ENCODE peak calls at places on chromosome 2, in four cellular contexts. One of them, this sample, is unnamed.

GRCh38 chr2:134782792-134783191 is 55.6 kb upstream of the ACMSD start:
- DNase-seq in HepG2: peak; percentile 73
- DNase-seq in WTC11: no peak
- DNase-seq in K562: no peak
- DNase-seq in this sample: no peak

GRCh38 chr2:27095745-27096651 is 9.4 kb downstream of the KHK start:
- DNase-seq in HepG2: peak; percentile 97
- DNase-seq in WTC11: peak; percentile 59
- DNase-seq in K562: peak; percentile 77
- DNase-seq in this sample: peak; percentile 80

GRCh38 chr2:120461546-120462537 is 115.9 kb downstream of the INHBB start:
- DNase-seq in HepG2: no peak
- DNase-seq in WTC11: no peak
- DNase-seq in K562: no peak
- DNase-seq in this sample: no peak

GRCh38 chr2:43818761-43819160 is 19.9 kb downstream of the ABCG5 start:
- DNase-seq in HepG2: no peak
- DNase-seq in WTC11: no peak
- DNase-seq in K562: peak; percentile 27
- DNase-seq in this sample: peak; percentile 35

GRCh38 chr2:102453497-102453896 is 19.5 kb upstream of the SLC9A4 start:
- DNase-seq in HepG2: no peak
- DNase-seq in WTC11: no peak
- DNase-seq in K562: no peak
- DNase-seq in this sample: no peak

GRCh38 chr2:16773080-16773713 is 107.6 kb upstream of the CYRIA start:
- DNase-seq in HepG2: peak; percentile 43
- DNase-seq in WTC11: peak; percentile 45
- DNase-seq in K562: peak; percentile 52
- DNase-seq in this sample: peak; percentile 31

GRCh38 chr2:216017365-216017764 is 4.0 kb upstream of the MREG start:
- DNase-seq in HepG2: no peak
- DNase-seq in WTC11: no peak
- DNase-seq in K562: no peak
- DNase-seq in this sample: peak; percentile 16

GRCh38 chr2:183935005-183935404 is 663.3 kb upstream of the ZNF804A start:
- DNase-seq in HepG2: no peak
- DNase-seq in WTC11: no peak
- DNase-seq in K562: no peak
- DNase-seq in this sample: no peak

GRCh38 chr2:232418466-232419244 is 12.0 kb downstream of the ALPG start:
- DNase-seq in HepG2: no peak
- DNase-seq in WTC11: peak; percentile 57
- DNase-seq in K562: no peak
- DNase-seq in this sample: no peak

GRCh38 chr2:27211241-27211942 is 449 bp upstream of the ATRAID start:
- DNase-seq in HepG2: no peak
- DNase-seq in WTC11: peak; percentile 78
- DNase-seq in K562: peak; percentile 48
- DNase-seq in this sample: peak; percentile 43

GRCh38 chr2:112916145-112916571 is 5.2 kb downstream of the IL37 start:
- DNase-seq in HepG2: no peak
- DNase-seq in WTC11: no peak
- DNase-seq in K562: no peak
- DNase-seq in this sample: no peak

GRCh38 chr2:64957114-64957903 is 31.9 kb upstream of the SLC1A4 start:
- DNase-seq in HepG2: no peak
- DNase-seq in WTC11: no peak
- DNase-seq in K562: no peak
- DNase-seq in this sample: no peak

GRCh38 chr2:100818606-100819364 is 1.2 kb upstream of the NPAS2 start:
- DNase-seq in HepG2: peak; percentile 78
- DNase-seq in WTC11: peak; percentile 73
- DNase-seq in K562: no peak
- DNase-seq in this sample: peak; percentile 62

GRCh38 chr2:40127890-40128548 is 323.9 kb downstream of the SLC8A1 start:
- DNase-seq in HepG2: no peak
- DNase-seq in WTC11: no peak
- DNase-seq in K562: no peak
- DNase-seq in this sample: no peak

DNA sequence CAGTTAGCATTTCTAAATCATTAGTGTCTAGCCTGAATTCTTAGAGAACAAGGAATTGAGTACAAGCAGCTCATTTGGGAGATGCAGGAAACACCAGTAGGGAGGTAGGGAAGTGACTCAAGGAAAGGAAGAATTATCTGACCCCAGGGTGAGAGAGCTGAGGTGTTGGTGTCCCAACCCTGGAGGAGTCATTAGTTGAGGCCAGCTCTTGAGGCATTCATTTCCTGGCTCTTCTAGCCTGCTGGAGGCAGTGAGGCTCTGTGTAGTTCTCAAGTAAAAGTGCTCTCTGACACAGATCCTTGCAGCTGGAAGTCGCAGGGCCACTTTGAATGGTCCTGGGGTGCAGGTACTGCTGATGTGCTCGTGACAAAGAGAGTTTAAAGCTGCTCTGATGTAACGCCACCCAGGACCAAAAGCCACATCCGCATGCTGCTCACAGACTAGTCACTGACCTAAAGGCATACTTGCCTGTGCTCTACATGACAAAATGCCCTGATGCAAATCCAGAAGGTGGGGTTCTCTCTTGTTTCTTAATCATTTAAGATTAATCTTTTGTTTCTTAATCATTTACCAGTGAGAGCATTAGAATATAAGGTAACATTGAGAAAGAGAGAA is 299.5 kb upstream of the LYPD1 start:
- DNase-seq in HepG2: no peak
- DNase-seq in WTC11: no peak
- DNase-seq in K562: no peak
- DNase-seq in this sample: no peak
- TF ChIP-seq NR3C1 in HepG2: no peak
- TF ChIP-seq NR3C1 in WTC11: no peak
- TF ChIP-seq NR3C1 in K562: no peak
- TF ChIP-seq NR3C1 in this sample: no peak

DNA sequence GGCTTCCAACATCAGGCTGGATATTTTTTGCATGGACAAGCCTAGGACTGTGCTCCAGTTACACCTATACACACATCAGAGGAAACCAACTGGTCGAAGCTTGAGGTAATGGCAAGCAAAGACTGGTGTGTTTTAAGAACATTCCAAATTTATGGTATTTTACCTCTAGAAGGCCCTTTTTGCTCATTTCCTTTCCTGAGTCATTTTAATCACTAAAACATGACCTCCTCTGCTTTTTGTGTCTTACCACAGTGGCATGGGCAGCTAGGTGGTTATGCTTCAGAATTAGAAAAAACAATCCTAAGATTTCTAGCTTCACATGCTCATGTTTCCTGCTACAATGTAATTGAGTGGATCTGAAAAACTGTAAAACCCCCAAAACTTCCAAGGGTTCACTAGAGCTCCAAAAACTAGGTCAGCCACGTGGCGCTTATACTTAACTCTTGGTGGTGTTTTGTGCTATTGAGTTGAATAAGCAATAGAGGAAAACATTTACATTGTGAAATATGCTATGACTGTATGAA is 30.6 kb upstream of the CHRNA1 start:
- DNase-seq in HepG2: no peak
- DNase-seq in WTC11: no peak
- DNase-seq in K562: no peak
- DNase-seq in this sample: no peak
- TF ChIP-seq HMGXB4 in HepG2: no peak
- TF ChIP-seq HMGXB4 in WTC11: no peak
- TF ChIP-seq HMGXB4 in K562: no peak
- TF ChIP-seq HMGXB4 in this sample: no peak

DNA sequence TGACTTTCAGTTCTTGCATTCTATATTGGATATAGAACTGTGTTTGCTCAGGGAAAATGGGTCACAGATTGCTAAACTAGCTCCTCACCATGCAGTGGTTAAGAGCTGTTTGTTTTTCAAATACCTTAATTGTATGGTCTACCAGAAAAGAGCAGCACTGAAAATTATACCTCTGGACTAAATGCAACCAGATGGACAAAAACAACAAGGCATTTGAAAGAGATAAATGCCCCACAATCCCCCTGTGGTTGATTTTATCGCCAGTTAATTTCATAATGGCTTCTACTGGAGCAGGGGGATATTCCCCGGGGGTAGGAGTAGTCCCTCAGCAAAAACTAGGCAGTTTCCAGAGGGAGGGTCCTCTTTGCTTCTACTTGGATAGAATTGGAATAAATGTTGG is 267.9 kb upstream of the TNP1 start:
- DNase-seq in HepG2: no peak
- DNase-seq in WTC11: no peak
- DNase-seq in K562: no peak
- DNase-seq in this sample: no peak
- TF ChIP-seq JUN in HepG2: no peak
- TF ChIP-seq JUN in WTC11: no peak
- TF ChIP-seq JUN in K562: no peak
- TF ChIP-seq JUN in this sample: no peak

DNA sequence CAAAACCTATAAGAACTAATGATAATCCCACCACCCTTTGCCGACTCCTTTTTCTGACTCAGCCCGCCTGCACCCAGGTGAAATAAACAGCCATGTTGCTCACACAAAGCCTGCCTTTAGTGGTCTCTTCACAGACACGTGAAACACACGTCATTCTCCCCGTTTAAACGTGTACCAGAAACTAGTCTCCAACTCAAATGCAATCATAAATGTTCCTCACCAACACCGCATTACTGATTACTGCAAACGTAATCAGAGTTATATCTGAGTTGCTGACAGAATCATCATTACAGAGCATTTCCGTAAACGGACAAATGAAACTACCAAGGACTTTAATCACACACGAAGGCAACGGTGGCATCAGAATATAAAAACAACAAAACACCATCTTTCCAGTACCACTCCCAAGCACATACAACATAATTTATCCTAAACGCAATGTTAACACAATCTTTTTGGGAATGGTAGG is 1.9 kb downstream of the CLK1 start:
- DNase-seq in HepG2: peak; percentile 74
- DNase-seq in WTC11: no peak
- DNase-seq in K562: no peak
- DNase-seq in this sample: peak; percentile 63
- TF ChIP-seq NR3C1 in HepG2: no peak
- TF ChIP-seq NR3C1 in WTC11: no peak
- TF ChIP-seq NR3C1 in K562: no peak
- TF ChIP-seq NR3C1 in this sample: no peak

DNA sequence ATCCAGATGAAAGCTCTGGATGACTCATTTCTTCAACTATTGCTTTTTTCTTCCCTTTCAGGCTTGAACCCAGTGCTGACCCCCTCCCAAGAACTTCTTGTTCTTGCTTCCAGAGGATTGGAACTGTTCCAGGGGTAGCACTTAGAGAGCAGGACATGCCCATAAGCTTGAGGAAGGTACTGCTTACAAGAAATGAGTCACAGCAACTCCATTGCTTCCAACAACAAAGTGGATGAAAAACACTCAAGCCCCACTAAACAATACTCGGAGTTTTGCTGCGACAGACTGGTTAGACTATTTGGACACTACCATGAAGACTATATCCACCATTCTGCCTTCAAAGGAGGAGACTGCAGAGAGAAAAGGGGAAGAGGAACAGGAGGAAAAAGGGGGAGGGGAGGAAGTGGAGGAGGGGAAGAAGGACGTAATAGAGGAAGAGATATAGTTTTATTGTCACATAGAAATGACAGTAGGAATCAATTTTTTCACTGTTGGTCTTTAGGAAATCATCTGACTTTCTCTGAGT is 1.6 kb upstream of the EPC2 start:
- DNase-seq in HepG2: no peak
- DNase-seq in WTC11: no peak
- DNase-seq in K562: peak; percentile 46
- DNase-seq in this sample: peak; percentile 9
- TF ChIP-seq HMGXB4 in HepG2: no peak
- TF ChIP-seq HMGXB4 in WTC11: no peak
- TF ChIP-seq HMGXB4 in K562: no peak
- TF ChIP-seq HMGXB4 in this sample: no peak

GRCh38 chr2:238747557-238747956 is 100.3 kb upstream of the TWIST2 start:
- DNase-seq in HepG2: no peak
- DNase-seq in WTC11: no peak
- DNase-seq in K562: no peak
- DNase-seq in this sample: no peak

GRCh38 chr2:238744951-238745350 is 102.9 kb upstream of the TWIST2 start:
- DNase-seq in HepG2: no peak
- DNase-seq in WTC11: no peak
- DNase-seq in K562: no peak
- DNase-seq in this sample: no peak

GRCh38 chr2:238745997-238746396 is 101.9 kb upstream of the TWIST2 start:
- DNase-seq in HepG2: no peak
- DNase-seq in WTC11: no peak
- DNase-seq in K562: no peak
- DNase-seq in this sample: no peak

GRCh38 chr2:238750212-238750904 is 97.5 kb upstream of the TWIST2 start:
- DNase-seq in HepG2: no peak
- DNase-seq in WTC11: no peak
- DNase-seq in K562: no peak
- DNase-seq in this sample: no peak

DNA sequence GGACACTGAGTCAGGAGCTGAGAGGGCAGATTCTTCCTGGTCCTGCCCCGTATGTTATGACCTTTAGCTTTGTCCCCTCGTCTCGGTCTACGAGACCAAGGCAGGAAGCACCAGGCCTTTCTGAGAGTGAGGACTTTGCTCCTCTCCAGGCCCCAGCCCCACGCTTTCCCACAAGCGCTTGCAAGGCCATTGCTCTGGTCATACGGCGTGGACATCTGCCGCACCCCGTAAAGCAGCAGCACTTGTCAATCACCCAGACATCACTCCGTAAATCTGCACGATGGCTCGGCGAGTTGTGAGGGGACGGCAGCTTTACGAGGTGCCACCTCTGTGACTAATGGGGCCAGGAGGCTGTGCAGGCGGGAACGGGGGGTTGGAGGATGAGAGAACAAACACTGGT is 100.8 kb upstream of the TWIST2 start:
- DNase-seq in HepG2: no peak
- DNase-seq in WTC11: no peak
- DNase-seq in K562: no peak
- DNase-seq in this sample: no peak
- TF ChIP-seq JUN in HepG2: no peak
- TF ChIP-seq JUN in WTC11: no peak
- TF ChIP-seq JUN in K562: no peak
- TF ChIP-seq JUN in this sample: no peak

GRCh38 chr2:127155901-127156300 is 48.9 kb upstream of the BIN1 start:
- DNase-seq in HepG2: no peak
- DNase-seq in WTC11: no peak
- DNase-seq in K562: no peak
- DNase-seq in this sample: no peak
- TF ChIP-seq NR3C1 in HepG2: no peak
- TF ChIP-seq NR3C1 in WTC11: no peak
- TF ChIP-seq NR3C1 in K562: no peak
- TF ChIP-seq NR3C1 in this sample: no peak

GRCh38 chr2:237723613-237724012 is 75.0 kb upstream of the RBM44 start:
- DNase-seq in HepG2: peak; percentile 74
- DNase-seq in WTC11: peak; percentile 66
- DNase-seq in K562: peak; percentile 47
- DNase-seq in this sample: peak; percentile 51
- TF ChIP-seq HMGXB4 in HepG2: no peak
- TF ChIP-seq HMGXB4 in WTC11: no peak
- TF ChIP-seq HMGXB4 in K562: no peak
- TF ChIP-seq HMGXB4 in this sample: no peak

This sample was measured in A549.